ENCODE peak calls at places on chromosomes 13 and 19, in six cellular contexts. Q is body of pancreas; I is prostate gland; A is cardiac muscle cell; F is AG04449; N is CD8-positive, alpha-beta T cell. M is an unnamed sample.

GRCh38 chr19:737591-738093 is 13.3 kb upstream of the MISP start:
- DNase-seq in N (peak), Q (no peak), F (no peak), I (no peak), A (peak), M (peak)

GRCh38 chr19:23318143-23318542 is 67.9 kb upstream of the ZNF724 start:
- DNase-seq in N (no peak), F (no peak), Q (no peak), A (no peak), I (no peak), M (peak)

GRCh38 chr19:41298327-41298964 is 11.5 kb upstream of the CCDC97 start:
- DNase-seq in F (peak), I (no peak), N (peak), A (peak), Q (peak), M (no peak)

GRCh38 chr13:111062305-111062704 is 52.8 kb upstream of the ARHGEF7 start:
- DNase-seq in A (no peak), Q (no peak), N (no peak), I (no peak), F (no peak), M (no peak)

GRCh38 chr13:29713841-29714240 is 118.4 kb upstream of the SLC7A1 start:
- DNase-seq in N (no peak), Q (no peak), I (no peak), A (no peak), F (no peak), M (peak)

GRCh38 chr13:111612918-111613317 is 292.5 kb downstream of the TEX29 start:
- DNase-seq in Q (no peak), I (no peak), N (no peak), A (no peak), F (no peak), M (no peak)

GRCh38 chr13:91882918-91883317 is 484.5 kb downstream of the GPC5 start:
- DNase-seq in A (no peak), F (no peak), I (no peak), Q (no peak), N (no peak), M (peak)

GRCh38 chr13:79423801-79424642 is 18.0 kb upstream of the RBM26 start:
- DNase-seq in Q (peak), I (no peak), F (no peak), N (no peak), A (peak), M (peak)

GRCh38 chr13:26872444-26873173 is 112.0 kb upstream of the GPR12 start:
- DNase-seq in Q (peak), A (peak), F (no peak), N (peak), I (peak), M (peak)

GRCh38 chr19:47344425-47344824 is 4.7 kb upstream of the DHX34 start:
- DNase-seq in N (no peak), Q (no peak), F (no peak), I (no peak), A (no peak), M (no peak)
- TF ChIP-seq CTCF in N (no peak), Q (no peak), F (no peak), I (no peak), A (no peak), M (no peak)

GRCh38 chr13:45413826-45414312 is 4.3 kb downstream of the SLC25A30 start:
- DNase-seq in F (no peak), N (no peak), A (no peak), Q (no peak), I (no peak), M (no peak)
- H3K4me3 ChIP-seq in F (no peak), N (no peak), A (no peak), Q (no peak), I (peak), M (no peak)

GRCh38 chr13:44116562-44117315 is 237.0 kb downstream of the LACC1 start:
- DNase-seq in Q (no peak), N (no peak), A (peak), I (no peak), F (no peak), M (no peak)
- TF ChIP-seq CTCF in Q (no peak), N (no peak), A (peak), I (no peak), F (no peak), M (no peak)

GRCh38 chr13:36673352-36673751 is 468 bp upstream of the SERTM1 start:
- DNase-seq in F (no peak), N (no peak), A (no peak), Q (no peak), I (no peak), M (no peak)

GRCh38 chr13:36674337-36675212 is 755 bp downstream of the SERTM1 start:
- DNase-seq in F (no peak), A (no peak), N (no peak), I (no peak), Q (no peak), M (no peak)

GRCh38 chr13:36675213-36675536 is 1.4 kb downstream of the SERTM1 start:
- DNase-seq in A (no peak), Q (no peak), F (no peak), N (no peak), I (no peak), M (no peak)

GRCh38 chr13:36673838-36674326 is at the start of gene SERTM1:
- DNase-seq in N (no peak), Q (no peak), A (peak), F (no peak), I (no peak), M (peak)
- H3K4me3 ChIP-seq in N (no peak), Q (no peak), A (peak), F (peak), I (peak), M (no peak)

GRCh38 chr19:7328647-7329046 is 20.1 kb upstream of the ARHGEF18 start:
- DNase-seq in F (no peak), A (no peak), N (no peak), I (no peak), Q (no peak), M (no peak)
- TF ChIP-seq CTCF in F (no peak), A (no peak), N (no peak), I (no peak), Q (no peak), M (no peak)

M was measured in epithelial cell of esophagus.